ENCODE peak calls at places on chromosomes 3 and 15, in five cellular contexts. R is H7, V is Kasumi-1, O is endothelial cell, B is GM12865. D is an unnamed sample.

GRCh38 chr3:143975549-143976152 is 4.0 kb downstream of the DIPK2A start:
- DNase-seq in R (peak), V (peak), O (no peak), B (peak), D (peak)

GRCh38 chr3:43998841-43999805 is 242.6 kb upstream of the TOPAZ1 start:
- DNase-seq in R (peak), V (no peak), O (peak), B (peak), D (peak)

GRCh38 chr15:35723120-35723707 is 177.2 kb upstream of the DPH6 start:
- DNase-seq in R (no peak), V (no peak), O (no peak), B (no peak), D (no peak)

GRCh38 chr15:40923551-40923950 is 5.6 kb upstream of the DLL4 start:
- DNase-seq in R (no peak), V (no peak), O (no peak), B (no peak), D (peak)

GRCh38 chr3:133773732-133774131 is 27.5 kb downstream of the TF start:
- DNase-seq in R (no peak), V (no peak), O (no peak), B (no peak), D (no peak)

GRCh38 chr3:71724584-71725278 is 471 bp downstream of the EIF4E3 start:
- DNase-seq in R (no peak), V (no peak), O (peak), B (peak), D (peak)

GRCh38 chr3:132399054-132399929 is 18.0 kb upstream of the DNAJC13 start:
- DNase-seq in R (peak), V (peak), O (peak), B (peak), D (peak)

GRCh38 chr3:192259661-192260060 is 467.7 kb downstream of the FGF12 start:
- DNase-seq in R (no peak), V (no peak), O (no peak), B (no peak), D (no peak)

GRCh38 chr3:115204470-115204869 is 57.4 kb upstream of the ZBTB20 start:
- DNase-seq in R (no peak), V (no peak), O (no peak), B (no peak), D (no peak)

GRCh38 chr3:14432996-14433572 is 30.7 kb downstream of the SLC6A6 start:
- DNase-seq in R (no peak), V (no peak), O (no peak), B (peak), D (no peak)

GRCh38 chr3:45547202-45547701 is 47.3 kb upstream of the LIMD1 start:
- DNase-seq in R (no peak), V (peak), O (no peak), B (no peak), D (no peak)

GRCh38 chr15:40002295-40002694 is 36.7 kb downstream of the SRP14 start:
- DNase-seq in R (peak), V (no peak), O (no peak), B (no peak), D (peak)

GRCh38 chr3:42123824-42124500 is 32.8 kb downstream of the TRAK1 start:
- DNase-seq in R (no peak), V (no peak), O (no peak), B (no peak), D (no peak)

GRCh38 chr15:101358895-101359294 is 63.8 kb upstream of the SNRPA1 start:
- DNase-seq in R (no peak), V (no peak), O (no peak), B (no peak), D (peak)

GRCh38 chr3:155504682-155505081 is 211.2 kb upstream of the STRIT1 start:
- DNase-seq in R (no peak), V (no peak), O (no peak), B (no peak), D (no peak)

GRCh38 chr15:28060005-28060404 is 39.1 kb downstream of the OCA2 start:
- DNase-seq in R (no peak), V (no peak), O (no peak), B (no peak), D (no peak)

GRCh38 chr3:102332934-102333333 is 101.9 kb upstream of the ZPLD1 start:
- DNase-seq in R (no peak), V (no peak), O (no peak), B (no peak), D (no peak)

GRCh38 chr15:90829942-90830440 is 38.4 kb upstream of the FURIN start:
- DNase-seq in R (peak), V (peak), O (no peak), B (peak), D (no peak)

GRCh38 chr3:198027799-198028390 is 67.9 kb downstream of the LMLN start:
- DNase-seq in R (no peak), V (no peak), O (no peak), B (no peak), D (no peak)

GRCh38 chr15:67013696-67014095 is 51.7 kb upstream of the SMAD3 start:
- DNase-seq in R (peak), V (peak), O (peak), B (no peak), D (no peak)